ENCODE peak calls at places on chromosomes 7 and 10, in seven cellular contexts. O is CD8-positive, alpha-beta memory T cell; G is spleen; J is body of pancreas; V is pancreas; B is neuronal stem cell; Y is A549. X is an unnamed sample. For H3K4me1, the result is how much of the 10 kb centered on the place peaks cover.

GRCh38 chr10:24678757-24679156 is 44.9 kb downstream of the ARHGAP21 start:
- DNase-seq in G (no peak), O (no peak), J (no peak), V (no peak), Y (no peak), B (no peak), X (no peak)

GRCh38 chr10:61545170-61545569 is 92.0 kb upstream of the TMEM26 start:
- DNase-seq in V (no peak), G (no peak), O (no peak), B (no peak), J (no peak), Y (no peak), X (no peak)

GRCh38 chr7:10913457-10913856 is 60.2 kb upstream of the PHF14 start:
- DNase-seq in Y (no peak), G (no peak), O (no peak), V (no peak), J (no peak), B (no peak), X (no peak)

GRCh38 chr7:99551329-99551728 is 585 bp downstream of the FAM200A start:
- DNase-seq in B (no peak), V (no peak), Y (no peak), O (no peak), G (no peak), J (no peak), X (no peak)

GRCh38 chr7:135102372-135102771 is 45.5 kb upstream of the TMEM140 start:
- DNase-seq in O (no peak), G (no peak), B (no peak), Y (no peak), V (no peak), J (no peak), X (no peak)

GRCh38 chr7:141549582-141549981 is 1.6 kb upstream of the AGK start:
- DNase-seq in J (no peak), G (no peak), B (no peak), Y (no peak), O (no peak), V (no peak), X (no peak)

GRCh38 chr7:78017621-78018100 is 219.1 kb downstream of the PHTF2 start:
- DNase-seq in Y (no peak), V (no peak), O (no peak), G (no peak), J (no peak), B (no peak), X (no peak)

GRCh38 chr10:110641256-110641655 is 2.9 kb upstream of the RBM20 start:
- DNase-seq in O (peak), G (no peak), Y (peak), V (no peak), B (no peak), J (no peak), X (peak)

GRCh38 chr10:124496150-124496549 is 34.5 kb downstream of the LHPP start:
- DNase-seq in Y (no peak), V (no peak), J (no peak), O (no peak), G (peak), B (no peak), X (no peak)

GRCh38 chr7:101935521-101936141 is 118.2 kb downstream of the CUX1 start:
- DNase-seq in B (no peak), Y (no peak), V (peak), J (no peak), G (peak), O (no peak), X (peak)

GRCh38 chr10:12697741-12698140 is 303.8 kb downstream of the CCDC3 start:
- DNase-seq in O (no peak), J (peak), Y (no peak), V (no peak), G (no peak), B (no peak), X (no peak)

GRCh38 chr7:72030994-72031667 is 381.0 kb downstream of the CALN1 start:
- DNase-seq in J (no peak), V (no peak), O (no peak), B (no peak), Y (no peak), G (no peak), X (no peak)

GRCh38 chr7:7792089-7792488 is 73.7 kb upstream of the RPA3 start:
- DNase-seq in Y (no peak), G (no peak), B (no peak), V (no peak), J (no peak), O (no peak), X (no peak)

GRCh38 chr7:31935115-31935514 is 135.1 kb downstream of the PDE1C start:
- DNase-seq in O (no peak), G (no peak), Y (peak), J (no peak), V (no peak), B (no peak), X (no peak)

GRCh38 chr7:130141161-130141857 is 63.9 kb downstream of the TMEM209 start:
- DNase-seq in J (peak), B (peak), V (peak), G (peak), Y (no peak), O (no peak), X (peak)
- H3K27ac ChIP-seq in J (peak), B (peak), V (peak), G (peak), Y (no peak), O (peak), X (peak)

GRCh38 chr7:5689118-5689517 is 92.3 kb downstream of the RNF216 start:
- DNase-seq in V (no peak), Y (no peak), B (no peak), O (peak), G (no peak), J (no peak), X (no peak)

GRCh38 chr7:5690931-5691461 is 90.5 kb downstream of the RNF216 start:
- DNase-seq in G (no peak), J (no peak), B (no peak), O (no peak), V (no peak), Y (no peak), X (peak)

GRCh38 chr7:5687936-5688673 is 93.4 kb downstream of the RNF216 start:
- DNase-seq in G (no peak), V (no peak), B (no peak), J (no peak), Y (no peak), O (no peak), X (no peak)

GRCh38 chr7:5691536-5692090 is 89.8 kb downstream of the RNF216 start:
- DNase-seq in V (no peak), G (no peak), B (no peak), J (no peak), O (no peak), Y (no peak), X (no peak)

GRCh38 chr7:5689716-5690115 is 91.7 kb downstream of the RNF216 start:
- DNase-seq in J (no peak), V (no peak), Y (no peak), O (no peak), B (no peak), G (no peak), X (no peak)
- H3K4me1 ChIP-seq in J (half or more), V (half or more), Y (half or more), O (half or more), B (under half), G (half or more), X (under half)

GRCh38 chr10:89064764-89065163 is 74.2 kb downstream of the FAS start:
- DNase-seq in V (no peak), B (no peak), Y (no peak), J (peak), O (no peak), G (no peak), X (no peak)

GRCh38 chr10:89062861-89063260 is 72.3 kb downstream of the FAS start:
- DNase-seq in B (no peak), V (no peak), O (no peak), G (no peak), J (no peak), Y (no peak), X (peak)

GRCh38 chr10:89063465-89063864 is 72.9 kb downstream of the FAS start:
- DNase-seq in J (no peak), B (no peak), G (no peak), Y (no peak), O (no peak), V (no peak), X (no peak)
- H3K27ac ChIP-seq in J (no peak), B (no peak), G (no peak), Y (no peak), O (no peak), V (no peak), X (peak)

GRCh38 chr10:95328013-95328412 is 37.2 kb upstream of the PDLIM1 start:
- DNase-seq in Y (no peak), B (no peak), O (no peak), J (no peak), G (no peak), V (no peak), X (no peak)
- H3K4me1 ChIP-seq in Y (under half), B (under half), O (under half), J (under half), G (under half), V (under half), X (under half)

GRCh38 chr7:98400538-98401427 is at the start of gene BAIAP2L1:
- DNase-seq in J (peak), Y (peak), G (peak), O (peak), B (peak), V (peak), X (peak)

GRCh38 chr7:98396768-98397167 is 4.1 kb downstream of the BAIAP2L1 start:
- DNase-seq in O (no peak), B (no peak), G (no peak), J (no peak), Y (no peak), V (no peak), X (no peak)

GRCh38 chr7:98398567-98399372 is 2.1 kb downstream of the BAIAP2L1 start:
- DNase-seq in G (no peak), B (no peak), J (peak), V (no peak), O (no peak), Y (peak), X (no peak)

GRCh38 chr7:98399903-98400537 is 870 bp downstream of the BAIAP2L1 start:
- DNase-seq in B (peak), G (peak), O (no peak), J (peak), V (no peak), Y (peak), X (no peak)

DNA sequence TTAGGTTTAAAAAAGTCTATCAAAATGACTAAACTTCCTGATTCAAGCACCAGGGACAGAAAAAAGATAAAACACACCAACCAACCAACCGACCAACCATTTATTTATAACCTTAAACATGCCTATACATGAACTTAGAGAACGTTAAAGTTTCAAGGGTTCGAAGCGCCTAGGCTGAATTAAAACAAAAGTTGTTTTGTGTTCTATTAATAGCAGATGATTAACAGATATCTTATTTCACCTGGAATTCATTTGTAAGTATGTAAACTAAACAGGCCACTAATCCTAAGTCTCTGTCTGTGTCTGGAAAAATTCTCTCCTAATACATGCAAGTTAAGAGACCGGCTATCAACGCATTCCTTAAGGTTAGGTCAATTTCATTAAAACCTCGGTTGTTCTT is 1.4 kb downstream of the BAIAP2L1 start:
- DNase-seq in V (no peak), O (no peak), B (no peak), Y (no peak), G (no peak), J (no peak), X (no peak)
- H3K27ac ChIP-seq in V (peak), O (peak), B (no peak), Y (peak), G (no peak), J (peak), X (peak)

DNA sequence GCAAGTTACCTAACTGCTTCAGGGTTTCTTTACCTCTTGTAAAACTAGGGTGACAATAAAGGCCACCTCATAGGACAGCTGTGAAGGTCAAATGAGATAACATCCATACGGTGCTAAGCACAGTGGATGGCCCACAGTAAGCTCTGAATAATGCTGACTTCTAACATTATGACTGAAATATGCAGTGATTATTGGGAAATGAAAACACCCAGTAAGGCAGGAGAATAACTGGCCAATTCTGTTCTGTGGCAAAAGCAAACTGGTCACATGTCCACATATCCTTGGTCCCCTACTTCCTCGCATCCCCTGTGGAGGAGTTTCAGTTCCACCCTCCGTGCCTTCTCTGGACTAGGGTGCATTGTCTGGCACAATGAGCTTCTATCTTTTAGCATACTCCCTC is 1.4 kb downstream of the CUBN start:
- DNase-seq in J (peak), V (no peak), Y (no peak), O (no peak), G (no peak), B (no peak), X (no peak)
- H3K4me1 ChIP-seq in J (under half), V (under half), Y (under half), O (under half), G (under half), B (under half), X (under half)

DNA sequence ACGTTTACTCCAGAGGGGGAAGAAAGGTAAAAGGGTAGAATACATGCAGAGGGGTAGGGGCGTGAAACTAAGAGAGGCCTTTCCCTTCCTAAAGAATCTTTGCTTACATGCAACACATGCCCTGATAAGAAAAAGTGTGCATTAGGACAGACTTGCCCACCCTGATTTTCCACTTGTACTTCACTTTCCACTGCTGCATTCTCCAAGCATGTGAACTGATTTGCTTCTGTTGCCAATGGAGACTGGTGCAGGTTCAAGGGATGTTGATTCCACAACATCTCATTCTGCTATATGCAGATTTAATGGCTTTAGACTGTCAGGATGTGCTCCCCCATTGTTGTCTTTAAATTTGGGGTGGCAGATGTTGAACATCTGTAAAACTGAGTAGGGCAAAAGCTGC is 237.5 kb upstream of the TCF7L2 start:
- DNase-seq in Y (no peak), J (no peak), V (no peak), G (no peak), B (no peak), O (no peak), X (no peak)
- H3K27ac ChIP-seq in Y (no peak), J (no peak), V (no peak), G (no peak), B (no peak), O (no peak), X (no peak)

GRCh38 chr7:119660085-119660484 is 612.9 kb upstream of the KCND2 start:
- DNase-seq in G (no peak), J (no peak), Y (no peak), B (no peak), O (no peak), V (no peak), X (no peak)
- H3K4me1 ChIP-seq in G (under half), J (under half), Y (under half), B (under half), O (under half), V (under half), X (under half)

X was measured in heart right ventricle.